ENCODE peak calls at places on chromosomes 7 and 10, in ten cellular contexts. A is mucosa of gallbladder; Q is SJSA1; Y is right atrium auricular region; N is activated CD8-positive, alpha-beta memory T cell treated with anti-CD3 and anti-CD28 coated beads for 24 hours; O is AG08396; C is T follicular helper cell; B is A549; R is naive B cell; X is posterior vena cava. H is an unnamed sample.

GRCh38 chr7:151060416-151061234 is 1.2 kb downstream of the SLC4A2 start:
- DNase-seq in Y (no peak), X (no peak), R (no peak), N (peak), Q (no peak), O (peak), A (peak), C (no peak), B (peak), H (no peak)

GRCh38 chr10:110637558-110638053 is 6.5 kb upstream of the RBM20 start:
- DNase-seq in Q (no peak), X (no peak), R (no peak), Y (no peak), A (no peak), B (peak), O (no peak), N (no peak), C (no peak), H (no peak)

GRCh38 chr10:71547841-71548493 is 151.2 kb downstream of the CDH23 start:
- DNase-seq in B (no peak), Q (no peak), R (no peak), Y (peak), A (peak), N (no peak), X (peak), C (no peak), O (peak), H (no peak)

GRCh38 chr7:98148607-98149006 is 41.9 kb downstream of the LMTK2 start:
- DNase-seq in A (no peak), R (no peak), B (no peak), X (no peak), O (no peak), C (no peak), Q (no peak), Y (no peak), N (no peak), H (no peak)

GRCh38 chr7:107394301-107394700 is 75.6 kb upstream of the GPR22 start:
- DNase-seq in N (no peak), Y (no peak), B (no peak), O (no peak), A (no peak), C (no peak), Q (no peak), R (no peak), X (no peak), H (peak)

GRCh38 chr7:28572321-28573058 is 160.2 kb downstream of the CREB5 start:
- DNase-seq in X (no peak), Q (no peak), C (no peak), B (no peak), R (no peak), O (no peak), N (no peak), Y (no peak), A (no peak), H (no peak)

GRCh38 chr7:16554518-16555236 is 28.1 kb downstream of the LRRC72 start:
- DNase-seq in R (no peak), X (no peak), Y (no peak), A (no peak), Q (no peak), O (no peak), C (no peak), B (no peak), N (no peak), H (no peak)

GRCh38 chr7:31688990-31689389 is 2.0 kb downstream of the PPP1R17 start:
- DNase-seq in A (no peak), B (no peak), Y (no peak), C (no peak), O (no peak), N (no peak), R (no peak), Q (no peak), X (no peak), H (no peak)

GRCh38 chr10:91598211-91598981 is 34.5 kb downstream of the PPP1R3C start:
- DNase-seq in C (no peak), Y (no peak), R (no peak), N (no peak), B (peak), X (no peak), O (no peak), A (no peak), Q (peak), H (no peak)

GRCh38 chr7:35596061-35596460 is 98.9 kb downstream of the HERPUD2 start:
- DNase-seq in B (no peak), O (peak), R (no peak), Q (no peak), C (no peak), X (no peak), N (no peak), Y (no peak), A (no peak), H (no peak)

GRCh38 chr10:59362184-59362966 is at the start of gene FAM13C:
- DNase-seq in A (peak), R (no peak), X (peak), O (peak), C (no peak), Y (peak), N (no peak), Q (peak), B (peak), H (no peak)

GRCh38 chr7:92255308-92255707 is 9.5 kb downstream of the ANKIB1 start:
- DNase-seq in B (no peak), X (no peak), Q (peak), C (no peak), Y (no peak), N (no peak), O (peak), A (no peak), R (no peak), H (no peak)

GRCh38 chr7:15889501-15889900 is 203.0 kb upstream of the MEOX2 start:
- DNase-seq in A (no peak), O (peak), Q (no peak), N (no peak), R (no peak), C (no peak), B (peak), X (no peak), Y (no peak), H (no peak)

GRCh38 chr10:111872591-111872990 is 311.0 kb downstream of the GPAM start:
- DNase-seq in O (no peak), A (no peak), Y (no peak), C (no peak), X (no peak), Q (no peak), B (no peak), R (no peak), N (no peak), H (no peak)

GRCh38 chr10:83701799-83702198 is 437.5 kb upstream of the GHITM start:
- DNase-seq in Q (no peak), C (no peak), R (no peak), X (no peak), O (no peak), Y (no peak), N (no peak), B (no peak), A (no peak), H (no peak)

GRCh38 chr7:372939-373791 is 83.2 kb downstream of the FOXL3 start:
- DNase-seq in A (peak), R (no peak), N (no peak), X (peak), Q (no peak), Y (no peak), C (no peak), O (no peak), B (no peak), H (no peak)

GRCh38 chr7:147547252-147547897 is 1043.2 kb upstream of the C7orf33 start:
- DNase-seq in C (no peak), O (no peak), X (no peak), N (no peak), B (peak), R (no peak), Q (no peak), Y (no peak), A (peak), H (peak)

GRCh38 chr10:77160679-77161078 is 476.9 kb downstream of the KCNMA1 start:
- DNase-seq in O (peak), C (no peak), X (no peak), R (no peak), Q (no peak), Y (no peak), A (peak), B (peak), N (no peak), H (no peak)

GRCh38 chr10:21329995-21330627 is 195.4 kb downstream of the SKIDA1 start:
- DNase-seq in B (peak), Y (peak), N (no peak), R (no peak), X (no peak), C (no peak), A (no peak), Q (peak), O (peak), H (no peak)

GRCh38 chr10:97291357-97292096 is 910 bp downstream of the ARHGAP19 start:
- DNase-seq in N (peak), X (no peak), B (no peak), Q (peak), A (no peak), R (no peak), Y (no peak), C (no peak), O (no peak), H (no peak)

GRCh38 chr7:158532093-158532627 is 55.5 kb downstream of the PTPRN2 start:
- DNase-seq in A (no peak), R (no peak), Q (no peak), N (no peak), C (no peak), Y (no peak), O (no peak), X (no peak), B (no peak), H (no peak)

GRCh38 chr10:26157734-26158133 is 58.8 kb upstream of the GAD2 start:
- DNase-seq in A (no peak), X (no peak), N (no peak), B (no peak), R (no peak), C (no peak), Y (no peak), Q (no peak), O (no peak), H (no peak)

GRCh38 chr7:26723140-26723539 is 141.2 kb downstream of the SKAP2 start:
- DNase-seq in O (no peak), B (no peak), R (no peak), X (no peak), Q (no peak), C (no peak), A (no peak), N (no peak), Y (no peak), H (no peak)

GRCh38 chr10:34906021-34906965 is 91.2 kb upstream of the PARD3 start:
- DNase-seq in Y (no peak), N (no peak), B (no peak), C (no peak), R (no peak), Q (no peak), A (no peak), O (no peak), X (peak), H (no peak)

GRCh38 chr10:86195521-86195920 is 171.1 kb downstream of the GRID1 start:
- DNase-seq in O (no peak), B (no peak), Q (peak), C (no peak), N (no peak), A (no peak), R (no peak), X (peak), Y (no peak), H (no peak)

GRCh38 chr10:133056651-133057178 is 31.0 kb upstream of the ADGRA1 start:
- DNase-seq in C (no peak), Y (no peak), Q (no peak), R (no peak), A (no peak), N (no peak), O (no peak), X (no peak), B (no peak), H (no peak)

GRCh38 chr7:103445228-103446020 is 583 bp downstream of the SLC26A5 start:
- DNase-seq in C (no peak), A (no peak), O (peak), B (no peak), Q (no peak), Y (no peak), N (peak), R (no peak), X (no peak), H (no peak)

GRCh38 chr7:103824251-103824650 is 165.2 kb downstream of the RELN start:
- DNase-seq in N (no peak), Y (no peak), C (no peak), Q (no peak), R (no peak), X (no peak), O (no peak), A (no peak), B (no peak), H (no peak)

GRCh38 chr10:31011017-31011659 is 20.5 kb downstream of the ZNF438 start:
- DNase-seq in A (no peak), C (no peak), Q (no peak), N (no peak), R (no peak), X (no peak), O (no peak), Y (no peak), B (no peak), H (no peak)

GRCh38 chr10:104638861-104639594 is 2.1 kb upstream of the SORCS3 start:
- DNase-seq in B (peak), C (no peak), N (no peak), Y (no peak), O (no peak), Q (no peak), R (no peak), X (no peak), A (no peak), H (no peak)

GRCh38 chr7:5553298-5553877 is 129.8 kb upstream of the TNRC18 start:
- DNase-seq in B (peak), A (no peak), N (no peak), Y (no peak), Q (peak), R (no peak), O (no peak), X (no peak), C (no peak), H (no peak)

GRCh38 chr10:120746016-120746755 is 105.0 kb upstream of the WDR11 start:
- DNase-seq in Q (no peak), X (no peak), Y (no peak), C (no peak), N (no peak), A (no peak), B (no peak), O (no peak), R (no peak), H (peak)

GRCh38 chr7:138608292-138608691 is 92.9 kb downstream of the SVOPL start:
- DNase-seq in A (peak), R (no peak), C (no peak), Y (no peak), X (no peak), B (no peak), Q (no peak), N (no peak), O (peak), H (no peak)

GRCh38 chr10:33459597-33459996 is 125.1 kb upstream of the NRP1 start:
- DNase-seq in R (no peak), B (no peak), O (no peak), X (no peak), A (no peak), N (no peak), C (no peak), Q (no peak), Y (no peak), H (no peak)

GRCh38 chr10:60031664-60032063 is 125.3 kb upstream of the CCDC6 start:
- DNase-seq in A (no peak), O (no peak), R (no peak), X (no peak), B (no peak), Q (no peak), N (no peak), C (no peak), Y (no peak), H (peak)

GRCh38 chr7:47295606-47296005 is 286.3 kb downstream of the TNS3 start:
- DNase-seq in Y (peak), Q (no peak), A (no peak), N (no peak), X (no peak), R (no peak), O (no peak), C (no peak), B (no peak), H (no peak)

GRCh38 chr10:88318803-88319202 is 264.3 kb downstream of the RNLS start:
- DNase-seq in O (no peak), R (no peak), X (no peak), Q (no peak), N (no peak), A (no peak), Y (no peak), B (peak), C (no peak), H (no peak)

H was measured in AML-193.